ENCODE peak calls at places on chromosomes 4 and X, in five cellular contexts. One of them, this sample, is unnamed.

GRCh38 chrX:41661366-41662095 is 27.2 kb upstream of the GPR34 start:
- DNase-seq in stimulated activated CD8-positive, alpha-beta memory T cell treated with anti-CD3 and anti-CD28 coated beads, Interleukin-12 subunit alpha, Interleukin-12 subunit beta, amount 100 ng/mL, for 4 hours: no peak
- DNase-seq in NCI-H2081: no peak
- DNase-seq in GM10248: no peak
- DNase-seq in type B pancreatic cell: no peak
- DNase-seq in this sample: no peak

GRCh38 chr4:36568575-36568974 is 287.2 kb downstream of the DTHD1 start:
- DNase-seq in stimulated activated CD8-positive, alpha-beta memory T cell treated with anti-CD3 and anti-CD28 coated beads, Interleukin-12 subunit alpha, Interleukin-12 subunit beta, amount 100 ng/mL, for 4 hours: no peak
- DNase-seq in NCI-H2081: no peak
- DNase-seq in GM10248: no peak
- DNase-seq in type B pancreatic cell: no peak
- DNase-seq in this sample: no peak

GRCh38 chr4:125115476-125115875 is 199.3 kb upstream of the FAT4 start:
- DNase-seq in stimulated activated CD8-positive, alpha-beta memory T cell treated with anti-CD3 and anti-CD28 coated beads, Interleukin-12 subunit alpha, Interleukin-12 subunit beta, amount 100 ng/mL, for 4 hours: no peak
- DNase-seq in NCI-H2081: no peak
- DNase-seq in GM10248: no peak
- DNase-seq in type B pancreatic cell: no peak
- DNase-seq in this sample: no peak

GRCh38 chrX:13159886-13160285 is 115.5 kb upstream of the FAM9C start:
- DNase-seq in stimulated activated CD8-positive, alpha-beta memory T cell treated with anti-CD3 and anti-CD28 coated beads, Interleukin-12 subunit alpha, Interleukin-12 subunit beta, amount 100 ng/mL, for 4 hours: no peak
- DNase-seq in NCI-H2081: no peak
- DNase-seq in GM10248: no peak
- DNase-seq in type B pancreatic cell: no peak
- DNase-seq in this sample: no peak

GRCh38 chr4:82044141-82044993 is 329.4 kb downstream of the HNRNPD start:
- DNase-seq in stimulated activated CD8-positive, alpha-beta memory T cell treated with anti-CD3 and anti-CD28 coated beads, Interleukin-12 subunit alpha, Interleukin-12 subunit beta, amount 100 ng/mL, for 4 hours: no peak
- DNase-seq in NCI-H2081: peak
- DNase-seq in GM10248: no peak
- DNase-seq in type B pancreatic cell: peak
- DNase-seq in this sample: peak

GRCh38 chrX:13077168-13077567 is 32.7 kb upstream of the FAM9C start:
- DNase-seq in stimulated activated CD8-positive, alpha-beta memory T cell treated with anti-CD3 and anti-CD28 coated beads, Interleukin-12 subunit alpha, Interleukin-12 subunit beta, amount 100 ng/mL, for 4 hours: no peak
- DNase-seq in NCI-H2081: no peak
- DNase-seq in GM10248: no peak
- DNase-seq in type B pancreatic cell: no peak
- DNase-seq in this sample: no peak

GRCh38 chrX:48794340-48794920 is 7.4 kb upstream of the HDAC6 start:
- DNase-seq in stimulated activated CD8-positive, alpha-beta memory T cell treated with anti-CD3 and anti-CD28 coated beads, Interleukin-12 subunit alpha, Interleukin-12 subunit beta, amount 100 ng/mL, for 4 hours: no peak
- DNase-seq in NCI-H2081: no peak
- DNase-seq in GM10248: no peak
- DNase-seq in type B pancreatic cell: no peak
- DNase-seq in this sample: no peak

GRCh38 chrX:14051416-14051815 is 21.7 kb upstream of the GEMIN8 start:
- DNase-seq in stimulated activated CD8-positive, alpha-beta memory T cell treated with anti-CD3 and anti-CD28 coated beads, Interleukin-12 subunit alpha, Interleukin-12 subunit beta, amount 100 ng/mL, for 4 hours: no peak
- DNase-seq in NCI-H2081: peak
- DNase-seq in GM10248: no peak
- DNase-seq in type B pancreatic cell: no peak
- DNase-seq in this sample: no peak

GRCh38 chrX:139560221-139560620 is 29.7 kb downstream of the F9 start:
- DNase-seq in stimulated activated CD8-positive, alpha-beta memory T cell treated with anti-CD3 and anti-CD28 coated beads, Interleukin-12 subunit alpha, Interleukin-12 subunit beta, amount 100 ng/mL, for 4 hours: no peak
- DNase-seq in NCI-H2081: no peak
- DNase-seq in GM10248: no peak
- DNase-seq in type B pancreatic cell: no peak
- DNase-seq in this sample: no peak

GRCh38 chrX:13000311-13000811 is 25.5 kb downstream of the TMSB4X start:
- DNase-seq in stimulated activated CD8-positive, alpha-beta memory T cell treated with anti-CD3 and anti-CD28 coated beads, Interleukin-12 subunit alpha, Interleukin-12 subunit beta, amount 100 ng/mL, for 4 hours: no peak
- DNase-seq in NCI-H2081: peak
- DNase-seq in GM10248: no peak
- DNase-seq in type B pancreatic cell: no peak
- DNase-seq in this sample: no peak

GRCh38 chr4:158667651-158668198 is 4.0 kb downstream of the C4orf46 start:
- DNase-seq in stimulated activated CD8-positive, alpha-beta memory T cell treated with anti-CD3 and anti-CD28 coated beads, Interleukin-12 subunit alpha, Interleukin-12 subunit beta, amount 100 ng/mL, for 4 hours: no peak
- DNase-seq in NCI-H2081: no peak
- DNase-seq in GM10248: peak
- DNase-seq in type B pancreatic cell: no peak
- DNase-seq in this sample: no peak

GRCh38 chr4:153151535-153152452 is 52.4 kb upstream of the TRIM2 start:
- DNase-seq in stimulated activated CD8-positive, alpha-beta memory T cell treated with anti-CD3 and anti-CD28 coated beads, Interleukin-12 subunit alpha, Interleukin-12 subunit beta, amount 100 ng/mL, for 4 hours: no peak
- DNase-seq in NCI-H2081: peak
- DNase-seq in GM10248: peak
- DNase-seq in type B pancreatic cell: peak
- DNase-seq in this sample: peak

GRCh38 chr4:183422962-183423653 is 21.3 kb upstream of the CDKN2AIP start:
- DNase-seq in stimulated activated CD8-positive, alpha-beta memory T cell treated with anti-CD3 and anti-CD28 coated beads, Interleukin-12 subunit alpha, Interleukin-12 subunit beta, amount 100 ng/mL, for 4 hours: no peak
- DNase-seq in NCI-H2081: no peak
- DNase-seq in GM10248: no peak
- DNase-seq in type B pancreatic cell: no peak
- DNase-seq in this sample: no peak

GRCh38 chr4:187995322-187996207 is at the start of gene ZFP42:
- DNase-seq in stimulated activated CD8-positive, alpha-beta memory T cell treated with anti-CD3 and anti-CD28 coated beads, Interleukin-12 subunit alpha, Interleukin-12 subunit beta, amount 100 ng/mL, for 4 hours: no peak
- DNase-seq in NCI-H2081: no peak
- DNase-seq in GM10248: no peak
- DNase-seq in type B pancreatic cell: no peak
- DNase-seq in this sample: no peak

GRCh38 chrX:153639177-153640044 is 7.6 kb upstream of the DUSP9 start:
- DNase-seq in stimulated activated CD8-positive, alpha-beta memory T cell treated with anti-CD3 and anti-CD28 coated beads, Interleukin-12 subunit alpha, Interleukin-12 subunit beta, amount 100 ng/mL, for 4 hours: no peak
- DNase-seq in NCI-H2081: no peak
- DNase-seq in GM10248: peak
- DNase-seq in type B pancreatic cell: no peak
- DNase-seq in this sample: no peak

GRCh38 chrX:38124000-38124399 is 96.7 kb downstream of the SRPX start:
- DNase-seq in stimulated activated CD8-positive, alpha-beta memory T cell treated with anti-CD3 and anti-CD28 coated beads, Interleukin-12 subunit alpha, Interleukin-12 subunit beta, amount 100 ng/mL, for 4 hours: no peak
- DNase-seq in NCI-H2081: no peak
- DNase-seq in GM10248: no peak
- DNase-seq in type B pancreatic cell: no peak
- DNase-seq in this sample: no peak

GRCh38 chrX:48937065-48937907 is 18.5 kb upstream of the PIM2 start:
- DNase-seq in stimulated activated CD8-positive, alpha-beta memory T cell treated with anti-CD3 and anti-CD28 coated beads, Interleukin-12 subunit alpha, Interleukin-12 subunit beta, amount 100 ng/mL, for 4 hours: peak
- DNase-seq in NCI-H2081: no peak
- DNase-seq in GM10248: peak
- DNase-seq in type B pancreatic cell: no peak
- DNase-seq in this sample: no peak

GRCh38 chr4:85482000-85482738 is 7.2 kb downstream of the ARHGAP24 start:
- DNase-seq in stimulated activated CD8-positive, alpha-beta memory T cell treated with anti-CD3 and anti-CD28 coated beads, Interleukin-12 subunit alpha, Interleukin-12 subunit beta, amount 100 ng/mL, for 4 hours: no peak
- DNase-seq in NCI-H2081: no peak
- DNase-seq in GM10248: no peak
- DNase-seq in type B pancreatic cell: no peak
- DNase-seq in this sample: no peak

GRCh38 chr4:86015412-86016350 is 344.2 kb downstream of the MAPK10 start:
- DNase-seq in stimulated activated CD8-positive, alpha-beta memory T cell treated with anti-CD3 and anti-CD28 coated beads, Interleukin-12 subunit alpha, Interleukin-12 subunit beta, amount 100 ng/mL, for 4 hours: no peak
- DNase-seq in NCI-H2081: no peak
- DNase-seq in GM10248: no peak
- DNase-seq in type B pancreatic cell: no peak
- DNase-seq in this sample: no peak

GRCh38 chr4:128802680-128803628 is 6.5 kb upstream of the JADE1 start:
- DNase-seq in stimulated activated CD8-positive, alpha-beta memory T cell treated with anti-CD3 and anti-CD28 coated beads, Interleukin-12 subunit alpha, Interleukin-12 subunit beta, amount 100 ng/mL, for 4 hours: no peak
- DNase-seq in NCI-H2081: no peak
- DNase-seq in GM10248: no peak
- DNase-seq in type B pancreatic cell: no peak
- DNase-seq in this sample: no peak

GRCh38 chr4:139419388-139419914 is 34.5 kb upstream of the RAB33B start:
- DNase-seq in stimulated activated CD8-positive, alpha-beta memory T cell treated with anti-CD3 and anti-CD28 coated beads, Interleukin-12 subunit alpha, Interleukin-12 subunit beta, amount 100 ng/mL, for 4 hours: no peak
- DNase-seq in NCI-H2081: no peak
- DNase-seq in GM10248: no peak
- DNase-seq in type B pancreatic cell: no peak
- DNase-seq in this sample: no peak

GRCh38 chr4:146957252-146957651 is 11.6 kb upstream of the TTC29 start:
- DNase-seq in stimulated activated CD8-positive, alpha-beta memory T cell treated with anti-CD3 and anti-CD28 coated beads, Interleukin-12 subunit alpha, Interleukin-12 subunit beta, amount 100 ng/mL, for 4 hours: no peak
- DNase-seq in NCI-H2081: no peak
- DNase-seq in GM10248: no peak
- DNase-seq in type B pancreatic cell: no peak
- DNase-seq in this sample: no peak

GRCh38 chr4:2296621-2297601 is 35.0 kb upstream of the MXD4 start:
- DNase-seq in stimulated activated CD8-positive, alpha-beta memory T cell treated with anti-CD3 and anti-CD28 coated beads, Interleukin-12 subunit alpha, Interleukin-12 subunit beta, amount 100 ng/mL, for 4 hours: no peak
- DNase-seq in NCI-H2081: no peak
- DNase-seq in GM10248: no peak
- DNase-seq in type B pancreatic cell: peak
- DNase-seq in this sample: no peak

GRCh38 chrX:69289046-69289838 is 124.0 kb upstream of the PJA1 start:
- DNase-seq in stimulated activated CD8-positive, alpha-beta memory T cell treated with anti-CD3 and anti-CD28 coated beads, Interleukin-12 subunit alpha, Interleukin-12 subunit beta, amount 100 ng/mL, for 4 hours: no peak
- DNase-seq in NCI-H2081: no peak
- DNase-seq in GM10248: no peak
- DNase-seq in type B pancreatic cell: no peak
- DNase-seq in this sample: no peak

GRCh38 chrX:21960569-21960968 is 20.1 kb downstream of the SMS start:
- DNase-seq in stimulated activated CD8-positive, alpha-beta memory T cell treated with anti-CD3 and anti-CD28 coated beads, Interleukin-12 subunit alpha, Interleukin-12 subunit beta, amount 100 ng/mL, for 4 hours: no peak
- DNase-seq in NCI-H2081: no peak
- DNase-seq in GM10248: no peak
- DNase-seq in type B pancreatic cell: no peak
- DNase-seq in this sample: no peak

GRCh38 chrX:132750312-132751042 is 208.0 kb downstream of the HS6ST2 start:
- DNase-seq in stimulated activated CD8-positive, alpha-beta memory T cell treated with anti-CD3 and anti-CD28 coated beads, Interleukin-12 subunit alpha, Interleukin-12 subunit beta, amount 100 ng/mL, for 4 hours: no peak
- DNase-seq in NCI-H2081: no peak
- DNase-seq in GM10248: no peak
- DNase-seq in type B pancreatic cell: no peak
- DNase-seq in this sample: no peak

GRCh38 chr4:87718221-87718620 is 68.1 kb downstream of the DMP1 start:
- DNase-seq in stimulated activated CD8-positive, alpha-beta memory T cell treated with anti-CD3 and anti-CD28 coated beads, Interleukin-12 subunit alpha, Interleukin-12 subunit beta, amount 100 ng/mL, for 4 hours: no peak
- DNase-seq in NCI-H2081: no peak
- DNase-seq in GM10248: no peak
- DNase-seq in type B pancreatic cell: no peak
- DNase-seq in this sample: no peak

GRCh38 chr4:145587088-145587487 is 32.1 kb upstream of the MMAA start:
- DNase-seq in stimulated activated CD8-positive, alpha-beta memory T cell treated with anti-CD3 and anti-CD28 coated beads, Interleukin-12 subunit alpha, Interleukin-12 subunit beta, amount 100 ng/mL, for 4 hours: no peak
- DNase-seq in NCI-H2081: no peak
- DNase-seq in GM10248: no peak
- DNase-seq in type B pancreatic cell: no peak
- DNase-seq in this sample: no peak

GRCh38 chr4:98558770-98559169 is 99.6 kb downstream of the TSPAN5 start:
- DNase-seq in stimulated activated CD8-positive, alpha-beta memory T cell treated with anti-CD3 and anti-CD28 coated beads, Interleukin-12 subunit alpha, Interleukin-12 subunit beta, amount 100 ng/mL, for 4 hours: no peak
- DNase-seq in NCI-H2081: no peak
- DNase-seq in GM10248: no peak
- DNase-seq in type B pancreatic cell: no peak
- DNase-seq in this sample: no peak

GRCh38 chr4:5051210-5051691 is at the start of gene STK32B:
- DNase-seq in stimulated activated CD8-positive, alpha-beta memory T cell treated with anti-CD3 and anti-CD28 coated beads, Interleukin-12 subunit alpha, Interleukin-12 subunit beta, amount 100 ng/mL, for 4 hours: no peak
- DNase-seq in NCI-H2081: no peak
- DNase-seq in GM10248: peak
- DNase-seq in type B pancreatic cell: peak
- DNase-seq in this sample: peak

GRCh38 chr4:168408620-168409019 is 71.7 kb downstream of the DDX60L start:
- DNase-seq in stimulated activated CD8-positive, alpha-beta memory T cell treated with anti-CD3 and anti-CD28 coated beads, Interleukin-12 subunit alpha, Interleukin-12 subunit beta, amount 100 ng/mL, for 4 hours: no peak
- DNase-seq in NCI-H2081: peak
- DNase-seq in GM10248: no peak
- DNase-seq in type B pancreatic cell: no peak
- DNase-seq in this sample: no peak